ENCODE peak calls at places on chromosomes 16 and 17, in four cellular contexts. One of them, this sample, is unnamed.

GRCh38 chr17:47978324-47978723 is 7.4 kb downstream of the CDK5RAP3 start:
- DNase-seq in Panc1: no peak
- DNase-seq in body of pancreas: peak
- DNase-seq in cardiac fibroblast: peak
- DNase-seq in this sample: no peak

GRCh38 chr17:42202696-42203095 is 8.4 kb upstream of the GHDC start:
- DNase-seq in Panc1: no peak
- DNase-seq in body of pancreas: no peak
- DNase-seq in cardiac fibroblast: peak
- DNase-seq in this sample: no peak

GRCh38 chr17:35603674-35604073 is 16.6 kb downstream of the AP2B1 start:
- DNase-seq in Panc1: no peak
- DNase-seq in body of pancreas: no peak
- DNase-seq in cardiac fibroblast: no peak
- DNase-seq in this sample: no peak

GRCh38 chr17:64133546-64134215 is 3.7 kb upstream of the ERN1 start:
- DNase-seq in Panc1: peak
- DNase-seq in body of pancreas: peak
- DNase-seq in cardiac fibroblast: peak
- DNase-seq in this sample: no peak

GRCh38 chr17:14604920-14605599 is 304.2 kb downstream of the HS3ST3B1 start:
- DNase-seq in Panc1: no peak
- DNase-seq in body of pancreas: peak
- DNase-seq in cardiac fibroblast: no peak
- DNase-seq in this sample: no peak

GRCh38 chr17:52604105-52604504 is 445.6 kb upstream of the CA10 start:
- DNase-seq in Panc1: no peak
- DNase-seq in body of pancreas: no peak
- DNase-seq in cardiac fibroblast: peak
- DNase-seq in this sample: no peak

GRCh38 chr16:74455213-74455612 is 33.9 kb upstream of the CLEC18B start:
- DNase-seq in Panc1: no peak
- DNase-seq in body of pancreas: no peak
- DNase-seq in cardiac fibroblast: peak
- DNase-seq in this sample: no peak

GRCh38 chr17:386145-386876 is 33.7 kb upstream of the RPH3AL start:
- DNase-seq in Panc1: no peak
- DNase-seq in body of pancreas: peak
- DNase-seq in cardiac fibroblast: peak
- DNase-seq in this sample: no peak

GRCh38 chr16:31242197-31242596 is 17.6 kb upstream of the ITGAM start:
- DNase-seq in Panc1: no peak
- DNase-seq in body of pancreas: no peak
- DNase-seq in cardiac fibroblast: peak
- DNase-seq in this sample: no peak

GRCh38 chr16:3474136-3474779 is 21.0 kb downstream of the C16orf90 start:
- DNase-seq in Panc1: no peak
- DNase-seq in body of pancreas: no peak
- DNase-seq in cardiac fibroblast: no peak
- DNase-seq in this sample: no peak

GRCh38 chr16:20349615-20350014 is 2.9 kb downstream of the UMOD start:
- DNase-seq in Panc1: no peak
- DNase-seq in body of pancreas: no peak
- DNase-seq in cardiac fibroblast: no peak
- DNase-seq in this sample: no peak

GRCh38 chr17:75876938-75877751 is 1.2 kb downstream of the TRIM47 start:
- DNase-seq in Panc1: no peak
- DNase-seq in body of pancreas: peak
- DNase-seq in cardiac fibroblast: peak
- DNase-seq in this sample: peak
- TF ChIP-seq CTCF in Panc1: no peak
- TF ChIP-seq CTCF in body of pancreas: no peak
- TF ChIP-seq CTCF in cardiac fibroblast: no peak
- TF ChIP-seq CTCF in this sample: no peak

GRCh38 chr16:11635679-11636171 is 32.5 kb upstream of the SNN start:
- DNase-seq in Panc1: no peak
- DNase-seq in body of pancreas: no peak
- DNase-seq in cardiac fibroblast: no peak
- DNase-seq in this sample: no peak
- H3K4me3 ChIP-seq in Panc1: no peak
- H3K4me3 ChIP-seq in body of pancreas: no peak
- H3K4me3 ChIP-seq in cardiac fibroblast: no peak
- H3K4me3 ChIP-seq in this sample: no peak

GRCh38 chr16:50372611-50373344 is 4.0 kb upstream of the BRD7 start:
- DNase-seq in Panc1: no peak
- DNase-seq in body of pancreas: peak
- DNase-seq in cardiac fibroblast: peak
- DNase-seq in this sample: no peak

GRCh38 chr16:50373345-50373701 is 4.5 kb upstream of the BRD7 start:
- DNase-seq in Panc1: no peak
- DNase-seq in body of pancreas: no peak
- DNase-seq in cardiac fibroblast: no peak
- DNase-seq in this sample: no peak

GRCh38 chr16:50373780-50374179 is 5.0 kb upstream of the BRD7 start:
- DNase-seq in Panc1: no peak
- DNase-seq in body of pancreas: no peak
- DNase-seq in cardiac fibroblast: no peak
- DNase-seq in this sample: no peak

GRCh38 chr16:50371036-50371716 is 2.4 kb upstream of the BRD7 start:
- DNase-seq in Panc1: no peak
- DNase-seq in body of pancreas: no peak
- DNase-seq in cardiac fibroblast: no peak
- DNase-seq in this sample: no peak

GRCh38 chr16:50371936-50372595 is 3.3 kb upstream of the BRD7 start:
- DNase-seq in Panc1: no peak
- DNase-seq in body of pancreas: peak
- DNase-seq in cardiac fibroblast: peak
- DNase-seq in this sample: no peak
- TF ChIP-seq CTCF in Panc1: peak
- TF ChIP-seq CTCF in body of pancreas: no peak
- TF ChIP-seq CTCF in cardiac fibroblast: peak
- TF ChIP-seq CTCF in this sample: peak

GRCh38 chr17:60142872-60143499 is 6.8 kb upstream of the CA4 start:
- DNase-seq in Panc1: peak
- DNase-seq in body of pancreas: peak
- DNase-seq in cardiac fibroblast: peak
- DNase-seq in this sample: no peak

GRCh38 chr17:60146206-60146605 is 3.6 kb upstream of the CA4 start:
- DNase-seq in Panc1: no peak
- DNase-seq in body of pancreas: no peak
- DNase-seq in cardiac fibroblast: no peak
- DNase-seq in this sample: no peak

GRCh38 chr17:60147553-60148241 is 2.1 kb upstream of the CA4 start:
- DNase-seq in Panc1: no peak
- DNase-seq in body of pancreas: no peak
- DNase-seq in cardiac fibroblast: no peak
- DNase-seq in this sample: no peak

GRCh38 chr17:60148300-60148838 is 1.4 kb upstream of the CA4 start:
- DNase-seq in Panc1: no peak
- DNase-seq in body of pancreas: no peak
- DNase-seq in cardiac fibroblast: no peak
- DNase-seq in this sample: no peak

GRCh38 chr17:60145006-60145935 is 4.5 kb upstream of the CA4 start:
- DNase-seq in Panc1: no peak
- DNase-seq in body of pancreas: no peak
- DNase-seq in cardiac fibroblast: no peak
- DNase-seq in this sample: no peak
- H3K4me3 ChIP-seq in Panc1: no peak
- H3K4me3 ChIP-seq in body of pancreas: no peak
- H3K4me3 ChIP-seq in cardiac fibroblast: no peak
- H3K4me3 ChIP-seq in this sample: no peak